ENCODE peak calls at places on chromosomes 7 and 10, in eight cellular contexts. V is HCT116, F is right atrium auricular region, W is GM23338, K is prostate gland, N is pancreas, L is kidney, E is NT2/D1. A is an unnamed sample. For H3K4me1, the result is how much of the 10 kb centered on the place peaks cover.

GRCh38 chr10:104260775-104261115 is 6.1 kb downstream of the GSTO1 start:
- DNase-seq in V (no peak), F (no peak), W (no peak), K (no peak), N (no peak), L (no peak), E (no peak), A (no peak)

GRCh38 chr10:79025113-79025832 is 43.5 kb upstream of the ZMIZ1 start:
- DNase-seq in V (no peak), F (no peak), W (no peak), K (no peak), N (peak), L (peak), E (no peak), A (no peak)

GRCh38 chr7:31805209-31805818 is 118.3 kb downstream of the PPP1R17 start:
- DNase-seq in V (no peak), F (no peak), W (no peak), K (no peak), N (no peak), L (no peak), E (no peak), A (no peak)

GRCh38 chr10:8039323-8039922 is 15.1 kb upstream of the GATA3 start:
- DNase-seq in V (no peak), F (no peak), W (peak), K (no peak), N (no peak), L (no peak), E (no peak), A (no peak)

GRCh38 chr10:113094114-113094486 is 144.1 kb downstream of the TCF7L2 start:
- DNase-seq in V (no peak), F (no peak), W (no peak), K (no peak), N (no peak), L (no peak), E (no peak), A (no peak)

GRCh38 chr10:33008499-33009243 is 50.6 kb upstream of the ITGB1 start:
- DNase-seq in V (peak), F (peak), W (peak), K (peak), N (peak), L (no peak), E (no peak), A (peak)

GRCh38 chr10:51832652-51833383 is 133.4 kb upstream of the CSTF2T start:
- DNase-seq in V (peak), F (no peak), W (no peak), K (no peak), N (no peak), L (no peak), E (no peak), A (no peak)

GRCh38 chr10:118939216-118940007 is 90.1 kb upstream of the NANOS1 start:
- DNase-seq in V (no peak), F (no peak), W (no peak), K (no peak), N (no peak), L (no peak), E (no peak), A (no peak)

GRCh38 chr7:18457832-18458231 is 37.7 kb upstream of the HDAC9 start:
- DNase-seq in V (no peak), F (no peak), W (no peak), K (no peak), N (no peak), L (no peak), E (no peak), A (no peak)

GRCh38 chr7:14738086-14738485 is 164.5 kb downstream of the DGKB start:
- DNase-seq in V (no peak), F (no peak), W (no peak), K (no peak), N (no peak), L (no peak), E (no peak), A (no peak)

GRCh38 chr10:27600915-27601314 is 96.8 kb downstream of the RAB18 start:
- DNase-seq in V (no peak), F (no peak), W (no peak), K (no peak), N (no peak), L (no peak), E (no peak), A (no peak)

GRCh38 chr10:100743626-100744135 is 1.7 kb upstream of the PAX2 start:
- DNase-seq in V (peak), F (peak), W (peak), K (no peak), N (no peak), L (peak), E (no peak), A (peak)

GRCh38 chr10:88156341-88156740 is 292.9 kb downstream of the PTEN start:
- DNase-seq in V (no peak), F (no peak), W (no peak), K (no peak), N (no peak), L (no peak), E (no peak), A (no peak)

GRCh38 chr10:88651131-88651541 is 13.1 kb upstream of the LIPF start:
- DNase-seq in V (no peak), F (no peak), W (no peak), K (no peak), N (no peak), L (no peak), E (no peak), A (no peak)

GRCh38 chr7:150755473-150756099 is 18.4 kb downstream of the GIMAP5 start:
- DNase-seq in V (no peak), F (no peak), W (no peak), K (no peak), N (no peak), L (no peak), E (no peak), A (no peak)

GRCh38 chr7:123905714-123906113 is 19.3 kb upstream of the SPAM1 start:
- DNase-seq in V (no peak), F (no peak), W (no peak), K (no peak), N (no peak), L (no peak), E (no peak), A (no peak)

GRCh38 chr7:121755286-121755685 is 117.7 kb upstream of the PTPRZ1 start:
- DNase-seq in V (no peak), F (no peak), W (no peak), K (no peak), N (no peak), L (no peak), E (no peak), A (no peak)

GRCh38 chr7:38600746-38601145 is 30.4 kb downstream of the AMPH start:
- DNase-seq in V (no peak), F (no peak), W (no peak), K (no peak), N (no peak), L (no peak), E (no peak), A (no peak)

GRCh38 chr10:93440591-93441012 is 41.5 kb downstream of the MYOF start:
- DNase-seq in V (no peak), F (no peak), W (no peak), K (no peak), N (no peak), L (no peak), E (no peak), A (peak)

GRCh38 chr7:106083717-106084116 is 28.4 kb downstream of the SYPL1 start:
- DNase-seq in V (no peak), F (no peak), W (no peak), K (no peak), N (no peak), L (no peak), E (no peak), A (no peak)

GRCh38 chr7:81499262-81500116 is 270.4 kb downstream of the HGF start:
- DNase-seq in V (peak), F (no peak), W (peak), K (peak), N (no peak), L (no peak), E (peak), A (peak)

GRCh38 chr7:11505471-11505870 is 326.5 kb downstream of the THSD7A start:
- DNase-seq in V (no peak), F (no peak), W (no peak), K (no peak), N (no peak), L (no peak), E (no peak), A (peak)

GRCh38 chr7:37332218-37333016 is 116.2 kb downstream of the ELMO1 start:
- DNase-seq in V (no peak), F (no peak), W (no peak), K (no peak), N (no peak), L (no peak), E (no peak), A (no peak)

GRCh38 chr7:7789551-7789988 is 71.2 kb upstream of the RPA3 start:
- DNase-seq in V (no peak), F (no peak), W (no peak), K (no peak), N (no peak), L (no peak), E (no peak), A (no peak)

GRCh38 chr7:133428876-133429275 is 176.0 kb downstream of the EXOC4 start:
- DNase-seq in V (no peak), F (no peak), W (no peak), K (no peak), N (no peak), L (no peak), E (no peak), A (no peak)

GRCh38 chr7:45918556-45918955 is 2.5 kb downstream of the IGFBP3 start:
- DNase-seq in V (no peak), F (no peak), W (no peak), K (no peak), N (no peak), L (no peak), E (no peak), A (no peak)

GRCh38 chr7:68414631-68415425 is 1183.4 kb upstream of the AUTS2 start:
- DNase-seq in V (no peak), F (no peak), W (no peak), K (no peak), N (no peak), L (no peak), E (no peak), A (no peak)

GRCh38 chr7:80783688-80784327 is 135.0 kb downstream of the SEMA3C start:
- DNase-seq in V (no peak), F (no peak), W (no peak), K (no peak), N (no peak), L (no peak), E (no peak), A (no peak)

GRCh38 chr10:30046476-30046875 is 12.9 kb downstream of the JCAD start:
- DNase-seq in V (no peak), F (no peak), W (no peak), K (no peak), N (no peak), L (no peak), E (no peak), A (no peak)

DNA sequence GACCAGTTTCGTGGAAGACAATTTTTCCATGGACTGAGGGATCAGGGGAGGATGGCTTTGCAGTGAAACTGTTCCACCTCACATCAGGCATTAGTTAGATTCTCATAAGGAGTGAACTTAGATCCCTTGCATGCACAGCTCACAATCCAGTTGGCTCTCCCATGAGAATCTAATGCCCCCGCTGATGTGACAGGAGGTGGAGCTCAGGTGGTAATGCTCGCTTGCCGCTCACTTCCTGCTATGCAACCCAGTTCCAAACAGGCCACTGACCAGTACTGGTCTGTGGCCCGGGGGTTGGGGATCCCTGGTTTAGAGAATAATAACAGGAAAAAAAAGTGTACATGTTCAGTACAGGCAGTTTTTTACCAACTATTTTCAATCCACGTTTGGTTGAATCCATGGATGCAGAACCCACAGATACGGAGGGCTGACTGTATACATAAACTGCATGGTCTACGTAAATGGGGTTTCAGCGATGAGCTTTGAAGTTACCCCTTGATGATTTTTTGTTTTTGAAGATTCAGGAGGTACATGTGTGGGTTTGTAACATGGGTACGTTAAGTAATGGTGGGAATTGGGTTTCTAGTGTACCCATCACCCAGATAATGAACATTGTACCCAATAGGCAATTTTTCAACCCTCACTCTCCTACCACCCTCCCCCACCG is 24.5 kb downstream of the OGDH start:
- DNase-seq in V (no peak), F (no peak), W (no peak), K (no peak), N (no peak), L (no peak), E (no peak), A (no peak)
- H3K4me1 ChIP-seq in V (under half), F (half or more), W (under half), K (under half), N (under half), L (under half), E (under half), A (under half)

GRCh38 chr7:54932818-54933543 is 85.8 kb upstream of the EGFR start:
- DNase-seq in V (peak), F (peak), W (peak), K (peak), N (peak), L (peak), E (peak), A (no peak)
- H3K4me3 ChIP-seq in V (peak), F (peak), W (peak), K (peak), N (peak), L (peak), E (peak), A (peak)

GRCh38 chr10:3779146-3779707 is 5.8 kb downstream of the KLF6 start:
- DNase-seq in V (no peak), F (no peak), W (no peak), K (no peak), N (peak), L (no peak), E (no peak), A (no peak)
- H3K4me1 ChIP-seq in V (half or more), F (half or more), W (under half), K (under half), N (under half), L (under half), E (under half), A (under half)

GRCh38 chr10:22252286-22252800 is 34.5 kb upstream of the EBLN1 start:
- DNase-seq in V (no peak), F (peak), W (no peak), K (peak), N (peak), L (peak), E (no peak), A (peak)

GRCh38 chr10:22252801-22253577 is 35.2 kb upstream of the EBLN1 start:
- DNase-seq in V (no peak), F (no peak), W (peak), K (peak), N (peak), L (peak), E (no peak), A (no peak)

GRCh38 chr10:22250897-22251605 is 33.2 kb upstream of the EBLN1 start:
- DNase-seq in V (no peak), F (no peak), W (no peak), K (no peak), N (no peak), L (no peak), E (no peak), A (no peak)

GRCh38 chr10:22251751-22252285 is 34.0 kb upstream of the EBLN1 start:
- DNase-seq in V (no peak), F (peak), W (peak), K (peak), N (peak), L (peak), E (no peak), A (peak)

DNA sequence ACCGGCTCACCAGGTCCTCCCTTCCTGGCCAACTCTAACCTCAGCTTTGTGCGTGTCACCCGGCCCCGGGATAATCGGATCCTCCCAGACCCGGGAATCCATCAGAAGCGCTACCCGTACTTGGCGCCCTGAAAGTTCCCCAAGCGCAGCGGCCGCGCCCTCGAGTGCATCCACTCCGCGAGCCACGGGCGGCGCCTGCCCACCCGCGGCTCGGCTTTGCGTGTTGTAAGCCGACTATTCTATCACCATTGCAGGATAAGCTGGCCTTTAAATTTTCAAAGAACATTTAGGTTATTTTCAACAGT is 35.7 kb upstream of the EBLN1 start:
- DNase-seq in V (no peak), F (peak), W (peak), K (no peak), N (no peak), L (no peak), E (no peak), A (no peak)
- H3K4me3 ChIP-seq in V (peak), F (peak), W (peak), K (peak), N (peak), L (peak), E (peak), A (no peak)

DNA sequence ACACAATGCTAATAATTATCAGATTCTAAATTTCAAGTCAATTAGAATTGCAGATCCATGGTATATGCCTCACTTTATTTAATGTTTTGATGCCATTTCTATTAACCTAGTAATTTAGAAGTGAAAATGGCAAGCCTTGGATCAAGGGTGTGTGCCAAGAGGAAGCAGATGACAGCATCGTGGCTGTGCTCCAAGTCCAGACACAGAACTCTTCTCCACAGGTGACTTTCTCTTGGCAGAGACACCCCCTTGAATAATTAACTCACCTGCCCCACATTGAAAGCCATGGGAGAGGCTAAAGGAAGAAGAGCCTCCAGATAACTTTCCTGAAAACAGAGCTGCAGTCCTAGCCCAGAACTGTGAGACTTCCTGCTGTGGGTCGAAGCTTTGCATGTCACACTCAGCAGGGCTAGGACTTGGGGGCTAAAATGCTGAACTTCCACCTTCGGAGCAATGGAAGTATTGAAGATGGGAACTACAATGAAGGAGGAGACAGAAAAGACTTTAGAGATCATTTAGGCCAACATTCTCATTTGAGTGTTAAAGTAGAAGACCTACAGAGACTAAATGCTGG is 996 bp upstream of the C10orf90 start:
- DNase-seq in V (no peak), F (no peak), W (no peak), K (peak), N (peak), L (no peak), E (no peak), A (no peak)
- H3K4me1 ChIP-seq in V (under half), F (under half), W (under half), K (under half), N (under half), L (under half), E (under half), A (under half)

GRCh38 chr10:23158370-23158769 is 33.7 kb upstream of the PTF1A start:
- DNase-seq in V (peak), F (no peak), W (peak), K (peak), N (no peak), L (no peak), E (peak), A (peak)
- H3K4me3 ChIP-seq in V (no peak), F (no peak), W (peak), K (no peak), N (no peak), L (peak), E (no peak), A (no peak)

GRCh38 chr7:116582164-116582732 is 57.4 kb downstream of the CAV1 start:
- DNase-seq in V (no peak), F (no peak), W (no peak), K (no peak), N (no peak), L (no peak), E (no peak), A (no peak)
- H3K4me1 ChIP-seq in V (under half), F (under half), W (under half), K (under half), N (under half), L (under half), E (under half), A (under half)

DNA sequence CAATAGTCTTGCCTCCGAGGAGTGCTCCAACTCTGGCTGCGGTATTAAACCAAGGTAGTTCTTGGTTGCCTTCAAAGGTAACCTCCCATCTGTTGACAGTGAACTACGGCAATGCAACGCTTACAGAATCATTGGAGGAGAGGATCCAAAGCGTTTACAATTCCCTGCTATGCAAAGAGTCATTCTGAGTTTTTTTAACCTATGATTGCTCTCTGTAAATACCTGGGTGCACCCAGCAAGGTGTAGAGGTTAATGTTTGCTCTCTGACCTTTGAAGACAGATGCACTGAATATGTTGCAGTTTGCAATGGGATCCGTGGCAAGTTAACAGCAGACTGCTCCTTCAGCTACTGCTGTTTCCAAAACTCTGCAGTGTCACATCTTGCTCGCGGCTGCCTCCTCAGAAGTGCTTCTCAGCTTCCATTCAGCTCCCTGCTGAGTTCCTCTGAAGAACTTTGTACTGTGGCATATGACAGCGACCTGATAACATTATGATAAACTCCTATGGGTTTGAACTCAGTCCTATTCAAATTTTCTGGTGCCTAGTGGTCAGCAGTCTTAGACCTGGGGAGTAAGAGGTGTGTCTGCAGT is 29.0 kb downstream of the KIAA1217 start:
- DNase-seq in V (no peak), F (no peak), W (peak), K (no peak), N (no peak), L (no peak), E (no peak), A (no peak)
- H3K4me3 ChIP-seq in V (no peak), F (no peak), W (peak), K (peak), N (peak), L (no peak), E (no peak), A (no peak)

DNA sequence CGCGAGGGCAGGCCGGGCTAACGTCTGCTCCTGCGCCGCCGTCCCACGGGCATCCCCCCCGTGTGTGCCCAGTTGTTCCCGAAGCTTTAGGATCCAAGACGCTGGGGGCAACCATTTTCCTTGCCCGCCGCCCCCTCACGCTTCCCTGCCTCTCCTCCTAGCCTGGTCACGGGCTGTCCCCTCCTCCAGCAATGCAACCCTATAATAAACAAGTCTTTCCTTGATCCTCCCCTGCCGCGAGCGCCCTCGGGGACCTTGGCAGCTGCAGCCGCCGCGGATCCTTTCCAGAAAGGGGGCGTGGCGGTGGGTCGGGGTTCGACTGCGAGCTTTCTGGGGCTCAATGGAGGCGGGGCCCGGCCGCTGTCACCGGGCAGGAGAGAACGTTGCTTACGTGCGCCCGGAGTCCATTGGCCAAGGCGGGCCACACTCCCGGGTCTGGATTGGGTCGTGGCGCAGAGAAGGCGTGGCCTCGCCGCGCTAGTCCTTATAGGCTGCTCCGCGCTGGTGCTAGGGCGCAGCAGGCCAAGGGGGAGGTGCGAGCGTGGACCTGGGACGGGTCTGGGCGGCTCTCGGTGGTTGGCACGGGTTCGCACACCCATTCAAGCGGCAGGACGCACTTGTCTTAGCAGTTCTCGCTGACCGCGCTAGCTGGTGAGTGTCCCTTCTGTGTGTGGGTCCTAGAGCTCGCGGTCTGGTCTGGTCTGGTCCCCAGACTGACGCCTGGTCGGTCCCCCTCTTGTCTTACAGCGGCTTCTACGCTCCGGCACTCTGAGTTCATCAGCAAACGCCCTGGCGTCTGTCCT is at the start of gene DDIT4:
- DNase-seq in V (peak), F (peak), W (peak), K (peak), N (peak), L (peak), E (peak), A (peak)
- H3K4me1 ChIP-seq in V (under half), F (under half), W (under half), K (under half), N (under half), L (under half), E (under half), A (under half)